ENCODE peak calls at places on chromosomes 16 and 17, in five cellular contexts. One of them, this sample, is unnamed.

GRCh38 chr16:61684566-61684965 is 351.7 kb downstream of the CDH8 start:
- DNase-seq in IMR-90: no peak
- DNase-seq in H1: no peak
- DNase-seq in H9: no peak
- DNase-seq in mesenchymal stem cell: no peak
- DNase-seq in this sample: no peak

GRCh38 chr17:15659236-15659635 is 24.9 kb downstream of the TRIM16 start:
- DNase-seq in IMR-90: no peak
- DNase-seq in H1: no peak
- DNase-seq in H9: no peak
- DNase-seq in mesenchymal stem cell: no peak
- DNase-seq in this sample: no peak

GRCh38 chr17:67995568-67996191 is 589 bp downstream of the C17orf58 start:
- DNase-seq in IMR-90: no peak
- DNase-seq in H1: peak; percentile 66
- DNase-seq in H9: peak; percentile 63
- DNase-seq in mesenchymal stem cell: peak; percentile 46
- DNase-seq in this sample: peak; percentile 23

GRCh38 chr17:5532581-5532980 is 46.2 kb downstream of the MIS12 start:
- DNase-seq in IMR-90: no peak
- DNase-seq in H1: no peak
- DNase-seq in H9: no peak
- DNase-seq in mesenchymal stem cell: no peak
- DNase-seq in this sample: no peak

GRCh38 chr16:2854700-2855309 is 3.2 kb downstream of the PRSS22 start:
- DNase-seq in IMR-90: no peak
- DNase-seq in H1: peak; percentile 80
- DNase-seq in H9: no peak
- DNase-seq in mesenchymal stem cell: no peak
- DNase-seq in this sample: no peak

GRCh38 chr16:84087461-84088151 is 29.1 kb downstream of the MBTPS1 start:
- DNase-seq in IMR-90: no peak
- DNase-seq in H1: no peak
- DNase-seq in H9: no peak
- DNase-seq in mesenchymal stem cell: no peak
- DNase-seq in this sample: no peak

GRCh38 chr17:2909853-2910234 is 113.6 kb downstream of the RAP1GAP2 start:
- DNase-seq in IMR-90: no peak
- DNase-seq in H1: no peak
- DNase-seq in H9: no peak
- DNase-seq in mesenchymal stem cell: no peak
- DNase-seq in this sample: no peak

GRCh38 chr17:80477647-80478478 is 1.5 kb upstream of the NPTX1 start:
- DNase-seq in IMR-90: peak; percentile 59
- DNase-seq in H1: peak; percentile 82
- DNase-seq in H9: peak; percentile 80
- DNase-seq in mesenchymal stem cell: peak; percentile 59
- DNase-seq in this sample: no peak

GRCh38 chr17:83190601-83191387 is 111.4 kb downstream of the METRNL start:
- DNase-seq in IMR-90: no peak
- DNase-seq in H1: no peak
- DNase-seq in H9: no peak
- DNase-seq in mesenchymal stem cell: no peak
- DNase-seq in this sample: no peak

GRCh38 chr17:12730931-12731521 is 58.3 kb upstream of the ARHGAP44 start:
- DNase-seq in IMR-90: peak; percentile 78
- DNase-seq in H1: peak; percentile 63
- DNase-seq in H9: peak; percentile 89
- DNase-seq in mesenchymal stem cell: peak; percentile 80
- DNase-seq in this sample: no peak

GRCh38 chr17:77568540-77568939 is 390.0 kb upstream of the TNRC6C start:
- DNase-seq in IMR-90: no peak
- DNase-seq in H1: no peak
- DNase-seq in H9: no peak
- DNase-seq in mesenchymal stem cell: no peak
- DNase-seq in this sample: no peak

GRCh38 chr17:5758651-5759050 is 174.3 kb upstream of the NLRP1 start:
- DNase-seq in IMR-90: peak; percentile 28
- DNase-seq in H1: peak; percentile 57
- DNase-seq in H9: peak; percentile 93
- DNase-seq in mesenchymal stem cell: peak; percentile 46
- DNase-seq in this sample: no peak

GRCh38 chr16:460787-461186 is 35.3 kb downstream of the RAB11FIP3 start:
- DNase-seq in IMR-90: no peak
- DNase-seq in H1: no peak
- DNase-seq in H9: no peak
- DNase-seq in mesenchymal stem cell: no peak
- DNase-seq in this sample: no peak

GRCh38 chr17:17785407-17785806 is 51.4 kb downstream of the SREBF1 start:
- DNase-seq in IMR-90: no peak
- DNase-seq in H1: no peak
- DNase-seq in H9: no peak
- DNase-seq in mesenchymal stem cell: no peak
- DNase-seq in this sample: no peak

GRCh38 chr16:13958438-13958837 is 38.5 kb downstream of the ERCC4 start:
- DNase-seq in IMR-90: no peak
- DNase-seq in H1: no peak
- DNase-seq in H9: no peak
- DNase-seq in mesenchymal stem cell: no peak
- DNase-seq in this sample: no peak

GRCh38 chr17:8701754-8702153 is 42.9 kb downstream of the CCDC42 start:
- DNase-seq in IMR-90: no peak
- DNase-seq in H1: no peak
- DNase-seq in H9: peak; percentile 4
- DNase-seq in mesenchymal stem cell: no peak
- DNase-seq in this sample: no peak

GRCh38 chr17:64778367-64779290 is 116.5 kb upstream of the SMURF2 start:
- DNase-seq in IMR-90: no peak
- DNase-seq in H1: peak; percentile 78
- DNase-seq in H9: peak; percentile 76
- DNase-seq in mesenchymal stem cell: no peak
- DNase-seq in this sample: no peak

GRCh38 chr17:17839792-17840707 is 3.3 kb upstream of the SREBF1 start:
- DNase-seq in IMR-90: peak; percentile 78
- DNase-seq in H1: peak; percentile 94
- DNase-seq in H9: peak; percentile 98
- DNase-seq in mesenchymal stem cell: peak; percentile 96
- DNase-seq in this sample: peak; percentile 83

GRCh38 chr17:76240461-76241204 is at the start of gene RNF157:
- DNase-seq in IMR-90: peak; percentile 48
- DNase-seq in H1: peak; percentile 82
- DNase-seq in H9: peak; percentile 91
- DNase-seq in mesenchymal stem cell: peak; percentile 78
- DNase-seq in this sample: peak; percentile 81

GRCh38 chr17:53749178-53749577 is 73.5 kb upstream of the KIF2B start:
- DNase-seq in IMR-90: no peak
- DNase-seq in H1: no peak
- DNase-seq in H9: peak; percentile 60
- DNase-seq in mesenchymal stem cell: no peak
- DNase-seq in this sample: no peak

GRCh38 chr17:47949197-47949759 is 7.9 kb downstream of the PNPO start:
- DNase-seq in IMR-90: peak; percentile 82
- DNase-seq in H1: peak; percentile 99
- DNase-seq in H9: peak; percentile 96
- DNase-seq in mesenchymal stem cell: peak; percentile 81
- DNase-seq in this sample: peak; percentile 82
- H4K91ac ChIP-seq in IMR-90: peak overlapping the region; percentile 93
- H4K91ac ChIP-seq in H1: no peak overlapping the region
- H4K91ac ChIP-seq in H9: no peak overlapping the region
- H4K91ac ChIP-seq in mesenchymal stem cell: peak overlapping the region; percentile 86
- H4K91ac ChIP-seq in this sample: no peak overlapping the region

DNA sequence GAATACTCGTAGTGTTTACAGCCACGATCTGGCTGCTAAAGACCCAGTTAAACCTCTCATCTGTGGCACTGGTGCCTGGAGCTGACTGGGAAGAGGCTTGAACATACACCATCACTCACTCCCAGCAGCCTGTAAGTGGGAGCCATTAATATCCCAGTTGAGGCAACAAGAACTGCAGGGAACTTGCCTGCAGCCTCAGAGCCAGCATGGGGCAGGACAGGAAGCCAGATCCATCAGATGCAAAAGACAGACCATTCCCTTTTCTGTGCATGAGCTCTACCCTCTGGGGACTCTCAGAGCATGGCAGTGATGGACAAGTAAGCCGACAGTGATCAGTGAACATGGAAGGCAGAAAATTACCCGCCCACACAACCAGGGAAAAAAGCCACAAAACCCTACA is 91.8 kb downstream of the TMEM132E start:
- DNase-seq in IMR-90: no peak
- DNase-seq in H1: no peak
- DNase-seq in H9: no peak
- DNase-seq in mesenchymal stem cell: no peak
- DNase-seq in this sample: no peak
- H3K27me3 ChIP-seq in IMR-90: peaks cover 1% of the 10 kb centered on the region
- H3K27me3 ChIP-seq in H1: no peaks in the 10 kb centered on the region
- H3K27me3 ChIP-seq in H9: no peaks in the 10 kb centered on the region
- H3K27me3 ChIP-seq in mesenchymal stem cell: no peaks in the 10 kb centered on the region
- H3K27me3 ChIP-seq in this sample: no peaks in the 10 kb centered on the region

GRCh38 chr17:27545562-27546229 is 85.3 kb upstream of the LGALS9 start:
- DNase-seq in IMR-90: peak; percentile 51
- DNase-seq in H1: no peak
- DNase-seq in H9: no peak
- DNase-seq in mesenchymal stem cell: peak; percentile 86
- DNase-seq in this sample: no peak
- H4K91ac ChIP-seq in IMR-90: peak overlapping the region; percentile 8
- H4K91ac ChIP-seq in H1: no peak overlapping the region
- H4K91ac ChIP-seq in H9: no peak overlapping the region
- H4K91ac ChIP-seq in mesenchymal stem cell: no peak overlapping the region
- H4K91ac ChIP-seq in this sample: no peak overlapping the region

DNA sequence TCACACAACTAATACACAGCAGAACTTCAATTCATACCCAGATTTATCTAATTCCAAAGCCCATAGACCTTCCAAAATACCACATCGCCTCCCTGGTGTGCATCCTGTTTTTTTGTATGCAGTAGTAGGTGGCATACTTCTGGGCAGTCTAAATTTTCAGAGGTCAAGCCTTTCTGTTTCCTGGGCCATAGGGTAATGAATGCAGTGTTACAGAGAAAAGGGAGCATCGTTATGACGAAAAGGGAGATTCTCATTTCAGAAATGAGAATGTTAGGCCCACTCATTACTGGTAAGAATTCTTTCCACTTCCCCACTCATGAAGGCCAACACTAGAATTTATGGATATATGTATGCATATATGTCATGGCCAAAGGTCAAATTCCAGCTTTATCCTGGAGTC is 267.8 kb upstream of the ASIC2 start:
- DNase-seq in IMR-90: no peak
- DNase-seq in H1: no peak
- DNase-seq in H9: no peak
- DNase-seq in mesenchymal stem cell: no peak
- DNase-seq in this sample: no peak
- H3K27me3 ChIP-seq in IMR-90: no peaks in the 10 kb centered on the region
- H3K27me3 ChIP-seq in H1: no peaks in the 10 kb centered on the region
- H3K27me3 ChIP-seq in H9: no peaks in the 10 kb centered on the region
- H3K27me3 ChIP-seq in mesenchymal stem cell: no peaks in the 10 kb centered on the region
- H3K27me3 ChIP-seq in this sample: no peaks in the 10 kb centered on the region

This sample was measured in neuronal stem cell.